ENCODE peak calls at places on chromosomes 13 and 19, in nine cellular contexts. X is CD4-positive, alpha-beta T cell; K is CD8-positive, alpha-beta T cell; M is heart right ventricle; G is upper lobe of left lung; A is adrenal gland; P is psoas muscle; D is body of pancreas; F is tibial nerve. V is an unnamed sample. For H3K9me3, the result is how much of the 10 kb centered on the place peaks cover.

GRCh38 chr13:64180756-64181155 is 2765.1 kb upstream of the PCDH20 start:
- DNase-seq in P (no peak), K (no peak), D (no peak), X (no peak), F (no peak), G (no peak), M (no peak), A (no peak), V (no peak)

GRCh38 chr19:30128211-30128610 is 186.2 kb downstream of the URI1 start:
- DNase-seq in K (no peak), A (no peak), D (no peak), P (no peak), G (no peak), M (no peak), F (no peak), X (no peak), V (no peak)

GRCh38 chr19:38686530-38686888 is 39.1 kb downstream of the ACTN4 start:
- DNase-seq in A (no peak), D (no peak), K (peak), X (no peak), F (no peak), G (no peak), P (no peak), M (no peak), V (no peak)

GRCh38 chr13:77810430-77810829 is 108.2 kb downstream of the EDNRB start:
- DNase-seq in P (no peak), K (no peak), G (no peak), M (no peak), X (no peak), D (no peak), F (no peak), A (no peak), V (no peak)

GRCh38 chr19:13260883-13261653 is 110.9 kb downstream of the IER2 start:
- DNase-seq in G (peak), X (no peak), D (peak), F (peak), M (no peak), P (no peak), A (peak), K (no peak), V (peak)

GRCh38 chr13:20616059-20616797 is 49.3 kb downstream of the IFT88 start:
- DNase-seq in D (no peak), F (no peak), X (no peak), A (no peak), K (no peak), G (no peak), P (no peak), M (no peak), V (peak)

GRCh38 chr19:4059931-4060620 is 6.6 kb downstream of the ZBTB7A start:
- DNase-seq in X (peak), A (peak), F (peak), P (peak), M (peak), G (peak), D (peak), K (peak), V (no peak)

GRCh38 chr13:83883061-83883523 is 818 bp upstream of the SLITRK1 start:
- DNase-seq in G (no peak), D (no peak), A (no peak), K (no peak), M (no peak), X (no peak), P (no peak), F (no peak), V (no peak)

GRCh38 chr19:17021793-17022590 is 4.6 kb downstream of the CPAMD8 start:
- DNase-seq in F (no peak), A (no peak), X (no peak), D (peak), K (no peak), P (no peak), G (peak), M (no peak), V (peak)

GRCh38 chr19:18310118-18310909 is 12.6 kb downstream of the LSM4 start:
- DNase-seq in D (no peak), F (no peak), P (no peak), X (no peak), A (no peak), M (no peak), G (no peak), K (no peak), V (no peak)

GRCh38 chr13:50085063-50085462 is 69.8 kb downstream of the KCNRG start:
- DNase-seq in K (no peak), X (no peak), M (no peak), A (no peak), G (no peak), F (no peak), P (no peak), D (no peak), V (peak)

GRCh38 chr19:2732157-2732725 is 7.6 kb downstream of the SLC39A3 start:
- DNase-seq in G (no peak), D (no peak), A (no peak), M (no peak), K (no peak), F (no peak), P (no peak), X (no peak), V (no peak)

GRCh38 chr13:45314822-45315221 is 26.2 kb downstream of the TPT1 start:
- DNase-seq in P (no peak), D (no peak), X (no peak), M (no peak), A (no peak), G (no peak), K (no peak), F (no peak), V (no peak)
- H3K9me3 ChIP-seq in P (under half), D (under half), X (under half), M (under half), A (under half), G (under half), K (under half), F (under half), V (under half)

GRCh38 chr19:47790398-47790814 is 11.9 kb downstream of the SELENOW start:
- DNase-seq in P (peak), X (peak), M (peak), G (peak), K (peak), F (peak), A (peak), D (peak), V (peak)

GRCh38 chr19:47781590-47782318 is 3.3 kb downstream of the SELENOW start:
- DNase-seq in F (peak), P (peak), X (no peak), A (no peak), G (peak), K (no peak), M (no peak), D (peak), V (no peak)

DNA sequence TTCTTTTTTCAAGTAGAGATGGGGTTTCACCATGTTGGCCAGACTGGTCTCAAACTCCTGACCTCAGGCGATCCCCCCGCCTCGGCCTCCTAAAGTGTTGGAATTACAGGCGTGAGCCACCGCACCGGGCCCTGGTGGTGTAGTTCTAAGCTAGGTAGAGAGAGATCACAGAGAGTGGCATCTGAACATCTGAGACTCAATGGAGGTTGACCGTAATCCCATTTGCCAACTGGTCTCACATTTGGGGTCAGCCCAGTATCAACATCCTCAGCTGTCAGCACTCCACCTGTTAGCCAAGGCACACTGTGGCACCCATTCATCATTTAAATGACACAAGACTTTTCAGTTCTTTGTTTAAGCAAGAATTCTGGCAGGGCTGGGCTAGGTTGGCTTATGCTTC is 8.1 kb downstream of the SELENOW start:
- DNase-seq in X (no peak), M (no peak), F (no peak), G (no peak), P (peak), K (no peak), A (no peak), D (no peak), V (no peak)
- TF ChIP-seq CTCF in X (no peak), M (no peak), F (no peak), G (no peak), P (no peak), K (no peak), A (no peak), D (no peak), V (no peak)

GRCh38 chr13:19059016-19059780 is 122.4 kb downstream of the TUBA3C start:
- DNase-seq in D (no peak), G (no peak), P (no peak), A (no peak), F (no peak), X (no peak), K (no peak), M (no peak), V (no peak)

GRCh38 chr13:19061278-19061677 is 120.3 kb downstream of the TUBA3C start:
- DNase-seq in A (no peak), G (no peak), K (no peak), P (no peak), D (no peak), M (no peak), F (no peak), X (no peak), V (no peak)

GRCh38 chr13:19060311-19061002 is 121.2 kb downstream of the TUBA3C start:
- DNase-seq in M (no peak), K (no peak), F (no peak), P (no peak), X (no peak), A (no peak), D (no peak), G (no peak), V (no peak)

GRCh38 chr13:19062019-19062646 is 119.5 kb downstream of the TUBA3C start:
- DNase-seq in P (no peak), M (no peak), K (no peak), G (no peak), D (no peak), A (no peak), F (no peak), X (no peak), V (no peak)

DNA sequence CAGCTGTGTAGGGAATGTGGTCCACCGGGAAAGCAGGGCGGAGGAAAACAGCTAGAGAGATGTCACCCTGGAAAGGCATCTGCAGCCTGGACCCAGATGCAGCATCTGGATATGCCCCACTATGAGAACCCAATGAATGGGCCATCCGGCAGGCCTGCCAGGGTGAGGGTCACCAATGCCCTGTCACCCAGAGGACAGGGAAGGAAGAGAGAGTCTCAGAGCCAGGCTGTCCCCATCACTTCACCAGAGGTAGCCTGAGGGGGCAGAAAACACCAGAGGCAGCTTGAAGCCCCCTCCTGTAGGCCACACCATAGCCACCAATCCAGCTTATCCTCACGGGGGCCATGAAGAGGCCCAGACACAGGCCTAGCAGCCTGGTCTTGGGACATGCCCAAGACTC is 118.8 kb downstream of the TUBA3C start:
- DNase-seq in F (no peak), G (no peak), P (no peak), K (no peak), D (no peak), A (no peak), X (no peak), M (no peak), V (no peak)
- H3K9me3 ChIP-seq in F (under half), G (under half), P (under half), K (under half), D (under half), A (under half), X (under half), M (under half), V (under half)

GRCh38 chr19:35739275-35740107 is 2.8 kb downstream of the IGFLR1 start:
- DNase-seq in G (no peak), P (no peak), X (no peak), M (no peak), A (peak), K (no peak), F (no peak), D (no peak), V (no peak)

GRCh38 chr19:35738887-35739229 is 3.4 kb downstream of the IGFLR1 start:
- DNase-seq in X (no peak), K (no peak), P (no peak), G (no peak), D (no peak), F (no peak), A (no peak), M (no peak), V (no peak)

GRCh38 chr19:35734889-35735288 is 7.4 kb downstream of the IGFLR1 start:
- DNase-seq in A (no peak), M (no peak), D (no peak), G (no peak), P (no peak), X (no peak), K (no peak), F (no peak), V (no peak)

GRCh38 chr19:35738021-35738886 is 4.0 kb downstream of the IGFLR1 start:
- DNase-seq in F (no peak), K (no peak), X (no peak), M (no peak), P (no peak), D (no peak), G (no peak), A (no peak), V (no peak)

DNA sequence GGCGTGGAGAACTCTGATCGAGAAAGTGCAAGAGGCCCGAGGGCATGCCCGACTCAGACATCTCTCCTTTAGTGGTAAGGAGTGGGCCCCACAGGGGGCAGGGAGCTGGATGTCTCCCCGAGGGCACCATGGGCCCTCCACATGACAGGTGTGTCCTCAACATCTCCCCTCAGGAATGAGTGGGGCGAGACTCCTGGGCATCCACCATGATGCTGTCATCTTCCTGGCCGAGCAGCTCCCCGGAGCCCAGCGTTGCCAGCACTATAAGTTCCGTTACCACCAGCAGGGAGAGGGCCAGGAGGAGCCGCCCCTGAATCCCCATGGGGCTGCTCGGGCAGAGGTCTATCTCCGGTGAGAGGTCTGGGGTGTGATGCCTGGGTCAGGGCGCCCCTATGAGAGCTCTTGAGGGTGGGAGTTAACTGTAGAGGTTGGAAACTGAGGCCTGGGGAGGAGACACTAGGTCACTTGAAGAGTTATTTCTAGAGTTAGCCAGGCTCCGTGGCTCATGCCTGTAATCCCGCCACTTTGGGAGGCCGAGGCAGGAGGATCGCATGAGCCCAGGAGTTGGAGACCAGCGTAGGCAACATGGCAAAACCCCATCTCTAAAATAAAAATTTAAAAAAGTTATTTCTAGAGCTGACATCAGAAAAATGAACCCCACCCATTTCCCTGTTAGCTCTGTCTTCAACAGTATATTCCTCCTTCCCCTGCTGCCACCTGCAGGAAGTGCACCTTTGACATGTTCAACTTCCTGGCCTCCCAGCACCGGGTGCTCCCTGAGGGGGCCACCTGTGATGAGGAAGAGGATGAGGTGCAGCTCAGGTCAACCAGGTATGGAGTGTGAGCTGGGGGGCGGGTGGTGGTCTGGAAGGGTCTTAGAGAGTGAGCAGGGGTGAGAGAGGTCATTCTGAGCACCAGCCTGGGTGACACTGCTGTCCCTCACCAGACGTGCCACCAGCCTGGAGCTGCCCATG is 5.1 kb downstream of the IGFLR1 start:
- DNase-seq in K (no peak), A (no peak), M (no peak), D (no peak), P (no peak), X (no peak), G (no peak), F (no peak), V (no peak)
- TF ChIP-seq CTCF in K (peak), A (peak), M (no peak), D (no peak), P (no peak), X (no peak), G (no peak), F (no peak), V (peak)

GRCh38 chr13:30071890-30072817 is 221.7 kb upstream of the UBL3 start:
- DNase-seq in M (no peak), G (peak), F (no peak), K (no peak), P (no peak), X (no peak), A (peak), D (peak), V (peak)
- H3K9me3 ChIP-seq in M (under half), G (under half), F (under half), K (under half), P (under half), X (under half), A (under half), D (under half), V (under half)

GRCh38 chr19:23440791-23441190 is 45.5 kb upstream of the ZNF91 start:
- DNase-seq in M (no peak), D (no peak), G (no peak), F (no peak), X (no peak), P (no peak), A (no peak), K (no peak), V (peak)

GRCh38 chr19:23436944-23437343 is 41.7 kb upstream of the ZNF91 start:
- DNase-seq in K (no peak), G (no peak), X (no peak), M (no peak), A (no peak), P (no peak), F (no peak), D (no peak), V (no peak)

GRCh38 chr19:23437901-23438300 is 42.6 kb upstream of the ZNF91 start:
- DNase-seq in G (no peak), M (no peak), F (no peak), K (no peak), D (no peak), X (no peak), P (no peak), A (no peak), V (no peak)

GRCh38 chr19:23439623-23440022 is 44.4 kb upstream of the ZNF91 start:
- DNase-seq in P (no peak), M (no peak), X (no peak), K (no peak), F (no peak), G (no peak), A (no peak), D (no peak), V (no peak)

DNA sequence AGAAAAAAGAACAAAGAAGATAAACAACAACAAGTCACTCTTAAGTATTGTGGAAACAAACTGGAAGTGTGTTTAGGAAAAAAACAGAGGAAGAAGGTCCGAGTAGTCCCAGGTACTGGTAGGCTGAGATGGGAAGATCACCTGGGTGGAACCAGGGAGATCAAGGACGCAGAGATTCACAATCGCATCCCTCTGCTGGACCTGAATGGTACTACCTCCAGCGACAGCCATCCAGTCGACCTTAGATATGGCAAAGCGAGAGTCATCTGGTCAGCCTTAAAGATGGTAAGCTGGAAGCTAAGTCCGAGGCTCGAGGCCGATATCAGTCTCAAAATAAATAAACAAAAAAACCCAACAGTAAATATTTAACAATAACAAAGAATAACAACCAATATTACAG is 44.9 kb upstream of the ZNF91 start:
- DNase-seq in X (no peak), P (no peak), M (no peak), G (no peak), K (no peak), A (no peak), D (no peak), F (no peak), V (no peak)
- TF ChIP-seq CTCF in X (no peak), P (no peak), M (no peak), G (no peak), K (no peak), A (no peak), D (no peak), F (no peak), V (no peak)

GRCh38 chr19:34985249-34986022 is 14.7 kb upstream of the GRAMD1A start:
- DNase-seq in K (peak), A (peak), F (no peak), X (peak), M (peak), G (peak), P (peak), D (peak), V (no peak)

GRCh38 chr19:34983786-34984185 is 16.3 kb upstream of the GRAMD1A start:
- DNase-seq in D (no peak), X (no peak), P (no peak), K (no peak), M (no peak), F (no peak), A (no peak), G (no peak), V (no peak)

GRCh38 chr19:34979819-34980640 is 16.0 kb upstream of the ZNF792 start:
- DNase-seq in K (no peak), G (no peak), P (no peak), A (peak), X (no peak), D (no peak), M (no peak), F (no peak), V (no peak)

GRCh38 chr19:34984287-34984686 is 15.8 kb upstream of the GRAMD1A start:
- DNase-seq in A (no peak), X (no peak), F (no peak), P (no peak), K (no peak), M (no peak), D (no peak), G (no peak), V (no peak)

GRCh38 chr19:34982275-34982674 is 17.8 kb upstream of the GRAMD1A start:
- DNase-seq in F (no peak), K (no peak), A (no peak), P (no peak), D (no peak), X (no peak), G (no peak), M (no peak), V (no peak)
- H3K9me3 ChIP-seq in F (under half), K (under half), A (under half), P (under half), D (under half), X (under half), G (under half), M (under half), V (under half)

GRCh38 chr13:31038834-31039552 is 106.5 kb downstream of the TEX26 start:
- DNase-seq in M (no peak), F (no peak), A (no peak), D (no peak), K (no peak), P (no peak), G (no peak), X (no peak), V (no peak)
- TF ChIP-seq CTCF in M (no peak), F (no peak), A (no peak), D (no peak), K (no peak), P (no peak), G (no peak), X (no peak), V (no peak)

DNA sequence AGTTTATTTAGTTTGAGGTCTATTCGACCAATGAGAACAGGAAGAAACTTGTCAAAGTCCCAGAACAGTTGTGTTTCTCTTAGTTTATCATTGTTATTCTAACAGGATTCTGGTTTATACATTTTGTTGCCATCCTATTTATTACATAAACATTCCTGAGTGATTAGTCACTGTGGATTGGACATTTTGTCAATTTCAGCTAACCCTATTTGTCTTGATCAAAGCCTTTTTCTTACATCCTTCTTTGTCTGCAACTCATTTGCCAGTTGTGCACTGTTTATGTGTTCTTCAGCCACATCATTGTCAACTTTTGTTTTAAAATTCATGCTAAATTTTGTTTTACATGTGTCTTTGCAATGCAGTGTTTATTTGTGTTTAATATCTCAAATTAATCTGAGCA is 886.0 kb upstream of the SLC10A2 start:
- DNase-seq in F (no peak), M (no peak), A (no peak), D (no peak), K (no peak), P (no peak), G (no peak), X (no peak), V (no peak)
- H3K9me3 ChIP-seq in F (under half), M (under half), A (under half), D (under half), K (under half), P (under half), G (under half), X (under half), V (under half)